ENCODE peak calls at places on chromosome 19, in five cellular contexts. C is OCI-LY7, S is HCT116, F is MM.1S, J is GM23338. N is an unnamed sample. For H3K4me1, the result is how much of the 10 kb centered on the place peaks cover.

GRCh38 chr19:5481957-5482356 is 26.7 kb downstream of the ZNRF4 start:
- DNase-seq in S (no peak), J (no peak), C (no peak), F (no peak), N (no peak)

GRCh38 chr19:37361994-37362393 is 8.9 kb upstream of the ZNF527 start:
- DNase-seq in J (no peak), S (no peak), C (no peak), F (no peak), N (no peak)

GRCh38 chr19:28652790-28653189 is 560.2 kb downstream of the UQCRFS1 start:
- DNase-seq in S (no peak), F (no peak), J (no peak), C (no peak), N (no peak)

GRCh38 chr19:9671654-9672053 is 3.2 kb downstream of the ZNF562 start:
- DNase-seq in C (no peak), F (no peak), J (no peak), S (no peak), N (no peak)

GRCh38 chr19:45468159-45468651 is 409 bp downstream of the FOSB start:
- DNase-seq in C (peak), S (no peak), J (no peak), F (no peak), N (peak)

GRCh38 chr19:13260883-13261653 is 110.9 kb downstream of the IER2 start:
- DNase-seq in C (no peak), J (no peak), F (no peak), S (peak), N (peak)

GRCh38 chr19:31354919-31355318 is 5.7 kb upstream of the TSHZ3 start:
- DNase-seq in J (peak), C (no peak), F (no peak), S (no peak), N (no peak)

GRCh38 chr19:2354670-2355069 is 5.4 kb upstream of the TMPRSS9 start:
- DNase-seq in S (no peak), F (no peak), C (no peak), J (no peak), N (no peak)

GRCh38 chr19:5903502-5904301 is at the start of gene NDUFA11:
- DNase-seq in S (peak), F (peak), C (peak), J (peak), N (peak)

DNA sequence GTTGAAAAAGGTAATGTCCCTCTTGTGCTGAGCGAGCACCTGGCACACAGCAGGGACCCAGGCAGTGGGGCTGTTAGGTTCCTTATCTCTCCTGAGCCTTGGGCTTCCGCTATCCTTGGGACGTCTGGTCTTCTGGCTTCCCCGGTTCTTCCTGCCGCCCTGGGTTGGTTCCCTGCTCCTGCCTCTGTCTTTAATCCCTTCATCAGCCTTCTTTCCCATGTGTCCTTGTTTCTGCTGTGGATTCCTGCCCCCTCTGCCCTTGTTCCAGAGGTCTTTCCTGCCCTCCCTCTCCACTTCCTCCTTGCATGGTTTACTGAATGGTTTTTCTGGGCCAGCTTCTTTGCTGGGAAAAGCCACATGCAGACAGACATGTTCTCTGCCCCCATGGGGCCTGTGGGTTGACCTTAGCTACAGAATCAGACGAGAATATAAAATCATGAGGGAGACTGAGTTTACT is 2.6 kb downstream of the EPN1 start:
- DNase-seq in J (no peak), C (peak), F (no peak), S (no peak), N (no peak)
- H3K4me2 ChIP-seq in J (no peak), C (peak), F (peak), S (no peak), N (peak)

DNA sequence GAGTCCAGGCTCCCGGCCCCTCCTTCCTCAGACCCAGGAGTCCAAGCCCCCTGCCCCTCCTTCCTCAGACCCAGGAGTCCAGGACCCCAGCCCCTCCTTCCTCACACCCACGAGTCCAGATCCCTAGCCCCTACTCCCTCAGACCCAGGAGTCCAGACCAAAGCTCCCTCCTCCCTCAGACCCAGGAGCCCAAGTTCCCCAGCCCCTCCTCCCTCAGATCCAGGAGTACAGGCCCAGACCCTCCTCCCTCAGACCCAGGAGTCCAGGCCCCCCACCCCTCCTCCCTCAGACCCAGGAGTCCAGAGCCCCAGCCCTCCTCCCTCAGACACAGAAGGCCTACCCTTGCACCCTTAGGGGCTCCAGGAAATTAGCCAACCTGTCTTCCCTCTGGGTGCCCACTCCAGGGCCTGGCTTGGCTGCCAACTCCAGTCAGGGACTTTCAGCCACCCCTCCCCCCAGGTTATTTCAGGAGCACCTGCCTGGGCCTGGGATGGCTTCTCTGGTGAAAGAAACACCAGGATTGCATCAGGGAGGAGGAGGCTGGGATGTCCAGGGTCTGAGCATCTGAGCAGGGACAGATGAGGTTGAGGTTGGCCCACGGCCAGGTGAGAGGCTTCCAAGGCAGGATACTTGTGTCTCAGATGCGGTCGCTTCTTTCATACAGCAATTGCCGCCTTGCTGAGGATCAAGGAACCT is at the start of gene FGF21:
- DNase-seq in C (no peak), S (no peak), F (no peak), J (peak), N (no peak)
- TF ChIP-seq EZH2phosphoT487 in C (no peak), S (no peak), F (no peak), J (no peak), N (no peak)

GRCh38 chr19:7606289-7606688 is 10.6 kb downstream of the CAMSAP3 start:
- DNase-seq in J (no peak), F (no peak), S (no peak), C (no peak), N (no peak)

GRCh38 chr19:7605490-7606222 is 10.0 kb downstream of the CAMSAP3 start:
- DNase-seq in S (peak), C (peak), J (peak), F (peak), N (no peak)

GRCh38 chr19:7610491-7611240 is 15.0 kb downstream of the CAMSAP3 start:
- DNase-seq in J (no peak), C (no peak), F (no peak), S (no peak), N (no peak)

GRCh38 chr19:7607874-7608560 is 12.4 kb downstream of the CAMSAP3 start:
- DNase-seq in F (no peak), J (no peak), S (no peak), C (no peak), N (no peak)

DNA sequence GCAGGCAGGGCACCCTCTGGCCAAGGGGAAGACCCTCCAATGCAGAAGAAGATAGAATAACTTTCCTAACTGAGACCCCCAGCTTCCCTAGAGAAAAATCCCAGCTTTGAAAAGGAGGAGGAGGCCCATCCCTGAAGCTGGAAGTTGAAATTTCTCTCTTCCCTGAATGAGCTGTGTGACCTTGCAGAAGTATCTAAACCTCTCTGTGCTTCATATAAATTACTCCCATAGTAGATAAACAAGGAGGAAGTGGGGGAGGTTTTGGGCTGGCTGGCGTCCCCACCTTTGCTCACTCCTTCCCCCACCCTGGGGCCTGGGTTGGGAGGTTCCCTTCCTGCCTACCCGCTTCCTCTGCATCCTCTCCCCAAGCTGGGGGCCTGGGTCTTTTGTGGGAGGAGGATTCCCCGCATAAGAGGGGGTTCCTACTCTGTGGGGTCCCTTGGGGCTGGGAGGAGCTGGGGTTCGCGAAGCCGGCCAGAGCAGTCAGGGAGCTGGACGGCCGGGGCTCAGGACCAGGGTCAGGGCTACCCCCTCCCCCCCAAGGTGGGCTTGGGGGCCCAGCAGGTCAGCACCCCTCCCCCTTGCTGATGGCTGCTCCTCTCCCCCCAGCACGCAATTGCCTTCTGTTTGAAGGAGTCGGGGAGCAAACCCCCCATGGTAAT is 11.7 kb downstream of the CAMSAP3 start:
- DNase-seq in S (no peak), F (no peak), J (no peak), C (no peak), N (no peak)
- H3K4me1 ChIP-seq in S (under half), F (under half), J (under half), C (under half), N (under half)

GRCh38 chr19:39333507-39333906 is 2.3 kb downstream of the GMFG start:
- DNase-seq in S (no peak), J (no peak), C (no peak), F (no peak), N (no peak)
- H3K4me2 ChIP-seq in S (no peak), J (no peak), C (no peak), F (no peak), N (no peak)

GRCh38 chr19:35315883-35316282 is 13.1 kb upstream of the CD22 start:
- DNase-seq in J (no peak), F (no peak), C (peak), S (no peak), N (no peak)

GRCh38 chr19:35314858-35315470 is 14.0 kb upstream of the CD22 start:
- DNase-seq in C (no peak), J (no peak), F (no peak), S (no peak), N (no peak)

GRCh38 chr19:35317464-35318043 is 11.4 kb upstream of the CD22 start:
- DNase-seq in S (no peak), J (no peak), F (no peak), C (no peak), N (no peak)

GRCh38 chr19:35318679-35319448 is 10.1 kb upstream of the CD22 start:
- DNase-seq in C (no peak), S (peak), F (no peak), J (no peak), N (no peak)

DNA sequence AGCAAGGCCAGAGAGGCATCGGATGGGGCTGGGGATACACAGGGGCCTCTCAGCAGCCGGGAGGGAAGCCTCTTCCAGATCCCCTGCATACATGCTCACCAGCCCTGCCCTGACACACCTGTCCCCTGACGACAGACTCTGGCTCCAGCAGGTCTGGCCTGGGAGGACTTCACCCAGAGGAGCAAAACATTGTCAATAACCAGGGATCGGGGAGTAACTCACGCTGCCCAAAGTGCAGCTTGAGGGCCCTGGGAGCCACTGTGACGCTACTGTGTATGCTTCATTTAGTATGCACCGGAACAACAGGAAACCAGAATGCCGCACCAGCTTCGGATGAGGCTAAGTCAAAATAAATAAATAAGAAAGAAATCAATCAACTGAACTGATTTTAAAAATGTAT is 12.4 kb upstream of the CD22 start:
- DNase-seq in F (no peak), S (no peak), C (no peak), J (no peak), N (peak)
- TF ChIP-seq EZH2phosphoT487 in F (no peak), S (no peak), C (no peak), J (no peak), N (no peak)

DNA sequence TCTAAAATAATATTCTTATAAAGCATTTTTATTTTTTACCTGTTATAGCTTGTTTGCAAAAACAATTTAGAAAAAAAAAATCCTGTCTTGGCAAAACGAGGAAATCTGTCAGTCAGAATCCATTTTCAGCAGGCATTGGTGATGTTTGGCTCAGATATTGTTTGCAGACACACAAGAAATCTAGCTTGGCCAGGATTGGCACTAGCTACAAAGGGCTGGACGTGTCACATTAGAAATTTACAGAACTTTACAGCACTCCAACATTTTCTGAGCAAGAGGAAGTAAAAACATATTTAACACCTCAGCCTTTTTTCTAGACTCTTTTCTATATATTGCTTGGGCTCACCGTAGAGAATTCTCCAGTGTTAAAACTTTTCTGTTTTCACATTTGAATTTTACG is 9.9 kb downstream of the ZNF91 start:
- DNase-seq in C (no peak), J (no peak), F (no peak), S (no peak), N (no peak)
- H3K4me1 ChIP-seq in C (under half), J (under half), F (under half), S (under half), N (under half)

DNA sequence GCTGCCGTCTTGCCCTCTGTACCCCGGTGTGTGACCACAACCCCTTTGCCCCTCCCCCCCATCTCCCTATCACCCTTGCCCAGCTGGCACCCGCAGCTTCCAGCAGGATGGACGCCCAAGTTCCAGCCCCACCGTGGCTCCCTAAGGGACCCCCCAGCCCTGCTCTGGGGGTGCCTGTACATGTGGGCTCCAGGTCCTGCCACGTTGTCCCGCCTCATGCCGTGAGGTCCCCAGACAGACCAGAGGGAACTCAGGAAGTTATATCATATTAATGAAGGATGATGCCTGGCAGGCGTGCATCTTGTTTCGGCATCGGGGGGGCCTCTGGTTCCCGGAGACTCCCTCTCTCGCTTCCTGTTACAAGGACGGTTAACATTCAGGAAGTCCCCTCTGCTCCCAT is 1.6 kb upstream of the PTGIR start:
- DNase-seq in J (no peak), S (no peak), F (no peak), C (no peak), N (no peak)
- H3K4me2 ChIP-seq in J (no peak), S (no peak), F (no peak), C (no peak), N (no peak)

GRCh38 chr19:35272954-35273649 is 4.3 kb downstream of the USF2 start:
- DNase-seq in C (no peak), S (no peak), F (no peak), J (no peak), N (no peak)

GRCh38 chr19:35270381-35270811 is 1.6 kb downstream of the USF2 start:
- DNase-seq in S (no peak), J (no peak), C (no peak), F (no peak), N (no peak)

GRCh38 chr19:35269425-35270117 is 809 bp downstream of the USF2 start:
- DNase-seq in C (peak), S (peak), F (peak), J (peak), N (peak)

GRCh38 chr19:35272122-35272715 is 3.5 kb downstream of the USF2 start:
- DNase-seq in S (no peak), F (no peak), J (no peak), C (no peak), N (no peak)

GRCh38 chr19:35271546-35271945 is 2.8 kb downstream of the USF2 start:
- DNase-seq in F (no peak), S (no peak), J (no peak), C (no peak), N (no peak)
- TF ChIP-seq EZH2phosphoT487 in F (no peak), S (no peak), J (no peak), C (no peak), N (no peak)

DNA sequence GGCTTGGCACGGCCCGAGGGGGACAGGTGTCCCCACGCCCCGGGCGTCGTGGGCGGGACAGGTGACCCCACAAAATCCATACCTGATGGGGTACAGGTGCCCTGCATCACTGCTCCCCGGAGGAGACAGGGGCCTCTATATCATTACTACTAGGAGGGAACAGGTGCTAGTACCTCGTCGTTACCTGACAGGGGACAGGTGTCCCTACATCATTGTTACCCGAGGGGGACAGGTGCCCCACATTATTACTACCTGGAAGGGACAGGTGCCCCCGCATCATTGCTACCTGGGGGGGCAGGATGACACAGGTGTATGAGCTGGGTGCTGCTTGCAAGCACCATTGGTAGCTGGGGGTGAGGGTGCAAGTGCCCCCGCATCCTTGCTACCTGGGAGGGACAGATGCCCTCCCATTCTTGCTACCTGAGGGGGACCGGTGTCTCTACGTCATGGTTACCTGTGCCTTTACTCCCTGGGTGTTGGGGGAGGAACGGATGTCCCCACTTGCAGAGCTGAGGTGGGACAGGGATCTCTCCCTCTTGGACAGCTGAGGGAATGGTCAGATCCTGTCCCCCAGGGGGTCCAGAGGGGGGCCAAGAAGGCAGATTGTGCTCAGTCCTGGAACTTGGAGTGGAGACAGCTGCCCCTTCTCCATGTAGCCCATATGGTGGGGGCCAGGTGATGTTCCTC is 618 bp downstream of the CRTC1 start:
- DNase-seq in C (no peak), S (no peak), J (no peak), F (peak), N (no peak)
- H3K4me1 ChIP-seq in C (under half), S (under half), J (under half), F (under half), N (under half)